ENCODE peak calls at places on chromosome 5, in ten cellular contexts. One of them, this sample, is unnamed.

GRCh38 chr5:130024006-130024405 is 119.7 kb downstream of the CHSY3 start:
- DNase-seq in adrenal gland: no peak
- DNase-seq in transverse colon: no peak
- DNase-seq in Peyer's patch: no peak
- DNase-seq in IMR-90: no peak
- DNase-seq in prostate gland: no peak
- DNase-seq in gastrocnemius medialis: no peak
- DNase-seq in heart left ventricle: no peak
- DNase-seq in ovary: no peak
- DNase-seq in NB4: no peak
- DNase-seq in this sample: no peak

GRCh38 chr5:127296321-127296720 is 5.7 kb downstream of the MEGF10 start:
- DNase-seq in IMR-90: peak
- DNase-seq in transverse colon: no peak
- DNase-seq in adrenal gland: no peak
- DNase-seq in ovary: no peak
- DNase-seq in NB4: no peak
- DNase-seq in Peyer's patch: no peak
- DNase-seq in gastrocnemius medialis: no peak
- DNase-seq in prostate gland: no peak
- DNase-seq in heart left ventricle: no peak
- DNase-seq in this sample: no peak

GRCh38 chr5:147403659-147404640 is 105.9 kb downstream of the DPYSL3 start:
- DNase-seq in IMR-90: peak
- DNase-seq in Peyer's patch: no peak
- DNase-seq in adrenal gland: peak
- DNase-seq in ovary: peak
- DNase-seq in transverse colon: peak
- DNase-seq in gastrocnemius medialis: peak
- DNase-seq in prostate gland: peak
- DNase-seq in NB4: peak
- DNase-seq in heart left ventricle: peak
- DNase-seq in this sample: no peak

GRCh38 chr5:148864113-148864841 is 37.9 kb downstream of the ADRB2 start:
- DNase-seq in heart left ventricle: peak
- DNase-seq in Peyer's patch: no peak
- DNase-seq in IMR-90: peak
- DNase-seq in gastrocnemius medialis: no peak
- DNase-seq in transverse colon: no peak
- DNase-seq in adrenal gland: no peak
- DNase-seq in NB4: no peak
- DNase-seq in ovary: no peak
- DNase-seq in prostate gland: no peak
- DNase-seq in this sample: no peak

GRCh38 chr5:93611900-93612898 is 29.2 kb downstream of the NR2F1 start:
- DNase-seq in IMR-90: peak
- DNase-seq in Peyer's patch: no peak
- DNase-seq in prostate gland: no peak
- DNase-seq in adrenal gland: peak
- DNase-seq in ovary: peak
- DNase-seq in transverse colon: no peak
- DNase-seq in NB4: peak
- DNase-seq in heart left ventricle: no peak
- DNase-seq in gastrocnemius medialis: no peak
- DNase-seq in this sample: no peak

GRCh38 chr5:4022056-4022670 is 426.5 kb downstream of the IRX1 start:
- DNase-seq in adrenal gland: no peak
- DNase-seq in NB4: no peak
- DNase-seq in ovary: no peak
- DNase-seq in transverse colon: peak
- DNase-seq in prostate gland: no peak
- DNase-seq in IMR-90: no peak
- DNase-seq in gastrocnemius medialis: no peak
- DNase-seq in heart left ventricle: no peak
- DNase-seq in Peyer's patch: no peak
- DNase-seq in this sample: no peak

GRCh38 chr5:138962619-138963370 is 87.7 kb upstream of the LRRTM2 start:
- DNase-seq in Peyer's patch: no peak
- DNase-seq in heart left ventricle: no peak
- DNase-seq in gastrocnemius medialis: no peak
- DNase-seq in adrenal gland: no peak
- DNase-seq in IMR-90: no peak
- DNase-seq in prostate gland: no peak
- DNase-seq in ovary: no peak
- DNase-seq in transverse colon: no peak
- DNase-seq in NB4: no peak
- DNase-seq in this sample: no peak

GRCh38 chr5:82096249-82096648 is 124.4 kb downstream of the ATG10 start:
- DNase-seq in NB4: no peak
- DNase-seq in Peyer's patch: no peak
- DNase-seq in prostate gland: no peak
- DNase-seq in IMR-90: no peak
- DNase-seq in heart left ventricle: no peak
- DNase-seq in ovary: no peak
- DNase-seq in adrenal gland: no peak
- DNase-seq in transverse colon: no peak
- DNase-seq in gastrocnemius medialis: no peak
- DNase-seq in this sample: no peak

GRCh38 chr5:121949885-121950284 is 11.9 kb upstream of the SRFBP1 start:
- DNase-seq in ovary: no peak
- DNase-seq in adrenal gland: peak
- DNase-seq in NB4: peak
- DNase-seq in Peyer's patch: no peak
- DNase-seq in IMR-90: peak
- DNase-seq in gastrocnemius medialis: no peak
- DNase-seq in prostate gland: peak
- DNase-seq in heart left ventricle: no peak
- DNase-seq in transverse colon: peak
- DNase-seq in this sample: no peak

GRCh38 chr5:133910596-133910995 is 57.8 kb downstream of the C5orf15 start:
- DNase-seq in transverse colon: no peak
- DNase-seq in adrenal gland: no peak
- DNase-seq in IMR-90: no peak
- DNase-seq in Peyer's patch: no peak
- DNase-seq in ovary: no peak
- DNase-seq in gastrocnemius medialis: no peak
- DNase-seq in NB4: no peak
- DNase-seq in heart left ventricle: peak
- DNase-seq in prostate gland: no peak
- DNase-seq in this sample: no peak
- TF ChIP-seq CTCF in transverse colon: no peak
- TF ChIP-seq CTCF in adrenal gland: no peak
- TF ChIP-seq CTCF in IMR-90: no peak
- TF ChIP-seq CTCF in Peyer's patch: no peak
- TF ChIP-seq CTCF in ovary: no peak
- TF ChIP-seq CTCF in gastrocnemius medialis: no peak
- TF ChIP-seq CTCF in NB4: no peak
- TF ChIP-seq CTCF in heart left ventricle: peak
- TF ChIP-seq CTCF in prostate gland: no peak
- TF ChIP-seq CTCF in this sample: no peak

GRCh38 chr5:150489358-150490295 is 18.3 kb upstream of the NDST1 start:
- DNase-seq in ovary: no peak
- DNase-seq in IMR-90: peak
- DNase-seq in Peyer's patch: peak
- DNase-seq in NB4: peak
- DNase-seq in adrenal gland: no peak
- DNase-seq in heart left ventricle: no peak
- DNase-seq in prostate gland: no peak
- DNase-seq in transverse colon: peak
- DNase-seq in gastrocnemius medialis: no peak
- DNase-seq in this sample: no peak

GRCh38 chr5:150490296-150490669 is 17.6 kb upstream of the NDST1 start:
- DNase-seq in NB4: no peak
- DNase-seq in gastrocnemius medialis: no peak
- DNase-seq in Peyer's patch: no peak
- DNase-seq in prostate gland: no peak
- DNase-seq in adrenal gland: no peak
- DNase-seq in IMR-90: no peak
- DNase-seq in heart left ventricle: no peak
- DNase-seq in transverse colon: no peak
- DNase-seq in ovary: no peak
- DNase-seq in this sample: no peak

GRCh38 chr5:150490754-150491153 is 17.2 kb upstream of the NDST1 start:
- DNase-seq in NB4: peak
- DNase-seq in IMR-90: peak
- DNase-seq in adrenal gland: no peak
- DNase-seq in transverse colon: no peak
- DNase-seq in Peyer's patch: no peak
- DNase-seq in heart left ventricle: no peak
- DNase-seq in prostate gland: no peak
- DNase-seq in ovary: no peak
- DNase-seq in gastrocnemius medialis: no peak
- DNase-seq in this sample: no peak

GRCh38 chr5:150492621-150493020 is 15.3 kb upstream of the NDST1 start:
- DNase-seq in ovary: no peak
- DNase-seq in IMR-90: peak
- DNase-seq in prostate gland: peak
- DNase-seq in NB4: no peak
- DNase-seq in adrenal gland: no peak
- DNase-seq in gastrocnemius medialis: no peak
- DNase-seq in transverse colon: no peak
- DNase-seq in Peyer's patch: no peak
- DNase-seq in heart left ventricle: no peak
- DNase-seq in this sample: no peak

GRCh38 chr5:150491876-150492275 is 16.1 kb upstream of the NDST1 start:
- DNase-seq in ovary: no peak
- DNase-seq in transverse colon: no peak
- DNase-seq in heart left ventricle: no peak
- DNase-seq in Peyer's patch: no peak
- DNase-seq in IMR-90: no peak
- DNase-seq in gastrocnemius medialis: no peak
- DNase-seq in NB4: no peak
- DNase-seq in prostate gland: no peak
- DNase-seq in adrenal gland: no peak
- DNase-seq in this sample: no peak
- H3K4me3 ChIP-seq in ovary: no peak
- H3K4me3 ChIP-seq in transverse colon: no peak
- H3K4me3 ChIP-seq in heart left ventricle: no peak
- H3K4me3 ChIP-seq in Peyer's patch: no peak
- H3K4me3 ChIP-seq in IMR-90: no peak
- H3K4me3 ChIP-seq in gastrocnemius medialis: no peak
- H3K4me3 ChIP-seq in NB4: no peak
- H3K4me3 ChIP-seq in prostate gland: no peak
- H3K4me3 ChIP-seq in adrenal gland: no peak
- H3K4me3 ChIP-seq in this sample: no peak

GRCh38 chr5:114184006-114184405 is 177.9 kb upstream of the KCNN2 start:
- DNase-seq in transverse colon: no peak
- DNase-seq in prostate gland: no peak
- DNase-seq in adrenal gland: no peak
- DNase-seq in IMR-90: peak
- DNase-seq in Peyer's patch: no peak
- DNase-seq in heart left ventricle: no peak
- DNase-seq in ovary: no peak
- DNase-seq in gastrocnemius medialis: no peak
- DNase-seq in NB4: no peak
- DNase-seq in this sample: no peak
- TF ChIP-seq POLR2A in transverse colon: no peak
- TF ChIP-seq POLR2A in prostate gland: no peak
- TF ChIP-seq POLR2A in adrenal gland: no peak
- TF ChIP-seq POLR2A in IMR-90: no peak
- TF ChIP-seq POLR2A in Peyer's patch: no peak
- TF ChIP-seq POLR2A in heart left ventricle: no peak
- TF ChIP-seq POLR2A in ovary: no peak
- TF ChIP-seq POLR2A in gastrocnemius medialis: no peak
- TF ChIP-seq POLR2A in NB4: no peak
- TF ChIP-seq POLR2A in this sample: no peak

DNA sequence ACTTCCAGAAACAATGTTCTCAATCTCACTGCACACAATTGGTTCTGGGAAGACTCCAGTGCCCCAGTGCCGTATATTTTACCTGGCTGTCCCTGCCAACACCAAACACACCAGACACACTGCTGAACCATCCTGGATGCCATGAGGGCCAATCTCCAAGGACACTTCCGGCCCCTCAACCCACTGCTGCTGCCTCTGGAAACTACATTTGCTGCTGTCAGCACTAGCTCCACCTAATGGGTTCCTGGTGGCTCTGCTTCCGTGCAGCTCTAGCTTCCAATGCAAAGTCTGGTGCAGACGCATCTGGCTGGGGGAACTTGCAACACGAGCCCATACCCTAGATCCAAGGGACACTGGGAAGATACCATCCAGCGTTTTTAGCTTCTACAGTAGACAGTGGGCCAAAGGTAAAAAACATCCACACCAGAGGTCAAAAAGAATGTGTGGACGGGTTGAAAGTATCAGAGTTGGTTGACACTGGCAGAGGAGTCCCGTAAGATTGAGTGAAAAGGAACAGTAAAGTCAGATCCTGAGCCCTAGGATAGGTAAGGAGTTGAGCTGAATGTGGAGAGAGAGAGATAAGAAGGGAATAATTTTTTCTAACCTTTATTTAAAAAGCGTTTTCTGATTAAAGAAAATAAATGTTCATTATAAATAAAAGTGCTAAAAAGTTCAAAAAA is 99.7 kb upstream of the KIF2A start:
- DNase-seq in NB4: peak
- DNase-seq in gastrocnemius medialis: no peak
- DNase-seq in heart left ventricle: no peak
- DNase-seq in prostate gland: no peak
- DNase-seq in Peyer's patch: no peak
- DNase-seq in adrenal gland: no peak
- DNase-seq in transverse colon: no peak
- DNase-seq in IMR-90: no peak
- DNase-seq in ovary: no peak
- DNase-seq in this sample: no peak
- TF ChIP-seq CTCF in NB4: peak
- TF ChIP-seq CTCF in gastrocnemius medialis: no peak
- TF ChIP-seq CTCF in heart left ventricle: peak
- TF ChIP-seq CTCF in prostate gland: no peak
- TF ChIP-seq CTCF in Peyer's patch: no peak
- TF ChIP-seq CTCF in adrenal gland: no peak
- TF ChIP-seq CTCF in transverse colon: no peak
- TF ChIP-seq CTCF in IMR-90: no peak
- TF ChIP-seq CTCF in ovary: no peak
- TF ChIP-seq CTCF in this sample: peak

GRCh38 chr5:167897371-167897770 is 394.1 kb upstream of the WWC1 start:
- DNase-seq in Peyer's patch: no peak
- DNase-seq in prostate gland: no peak
- DNase-seq in adrenal gland: no peak
- DNase-seq in ovary: no peak
- DNase-seq in gastrocnemius medialis: no peak
- DNase-seq in transverse colon: no peak
- DNase-seq in heart left ventricle: no peak
- DNase-seq in NB4: no peak
- DNase-seq in IMR-90: no peak
- DNase-seq in this sample: no peak
- H3K4me3 ChIP-seq in Peyer's patch: no peak
- H3K4me3 ChIP-seq in prostate gland: no peak
- H3K4me3 ChIP-seq in adrenal gland: no peak
- H3K4me3 ChIP-seq in ovary: no peak
- H3K4me3 ChIP-seq in gastrocnemius medialis: no peak
- H3K4me3 ChIP-seq in transverse colon: no peak
- H3K4me3 ChIP-seq in heart left ventricle: no peak
- H3K4me3 ChIP-seq in NB4: no peak
- H3K4me3 ChIP-seq in IMR-90: no peak
- H3K4me3 ChIP-seq in this sample: no peak

This sample was measured in right lobe of liver.